ENCODE peak calls at places on chromosomes 3 and 15, in eight cellular contexts. U is psoas muscle, M is tibial nerve, Q is tibial artery, K is ovary, G is HCT116, T is IMR-90, N is fibroblast of lung. L is an unnamed sample. For H3K27me3, the result is how much of the 10 kb centered on the place peaks cover.

GRCh38 chr3:62876064-62876463 is 848 bp upstream of the CADPS start:
- DNase-seq in U (no peak), M (no peak), Q (no peak), K (peak), G (no peak), T (peak), N (peak), L (no peak)

GRCh38 chr3:56468184-56469106 is at the start of gene ERC2:
- DNase-seq in U (peak), M (no peak), Q (no peak), K (peak), G (no peak), T (no peak), N (peak), L (no peak)

GRCh38 chr3:18098960-18099587 is 326.1 kb downstream of the SATB1 start:
- DNase-seq in U (no peak), M (no peak), Q (no peak), K (no peak), G (peak), T (peak), N (peak), L (no peak)

GRCh38 chr3:74883690-74884089 is 269.2 kb upstream of the CNTN3 start:
- DNase-seq in U (no peak), M (no peak), Q (no peak), K (no peak), G (no peak), T (peak), N (no peak), L (no peak)

GRCh38 chr15:69421498-69421897 is 7.3 kb downstream of the KIF23 start:
- DNase-seq in U (no peak), M (no peak), Q (no peak), K (no peak), G (no peak), T (peak), N (peak), L (no peak)

GRCh38 chr3:134874737-134875413 is 79.8 kb downstream of the EPHB1 start:
- DNase-seq in U (no peak), M (no peak), Q (no peak), K (no peak), G (no peak), T (no peak), N (peak), L (no peak)

GRCh38 chr15:34132881-34133280 is 31.0 kb downstream of the PGBD4 start:
- DNase-seq in U (no peak), M (no peak), Q (no peak), K (no peak), G (no peak), T (peak), N (peak), L (no peak)

GRCh38 chr3:30894521-30895289 is at the start of gene GADL1:
- DNase-seq in U (peak), M (no peak), Q (no peak), K (peak), G (no peak), T (peak), N (peak), L (no peak)

GRCh38 chr15:73954188-73955145 is 28.2 kb downstream of the LOXL1 start:
- DNase-seq in U (no peak), M (no peak), Q (peak), K (peak), G (no peak), T (no peak), N (no peak), L (no peak)

GRCh38 chr3:171526146-171526545 is 65.9 kb upstream of the TNIK start:
- DNase-seq in U (no peak), M (no peak), Q (no peak), K (no peak), G (no peak), T (peak), N (peak), L (no peak)

GRCh38 chr3:145518639-145519038 is 642.3 kb downstream of the PLOD2 start:
- DNase-seq in U (no peak), M (no peak), Q (no peak), K (no peak), G (no peak), T (no peak), N (no peak), L (no peak)

GRCh38 chr3:150264560-150264959 is 143.5 kb upstream of the TSC22D2 start:
- DNase-seq in U (no peak), M (no peak), Q (no peak), K (no peak), G (no peak), T (no peak), N (no peak), L (no peak)

GRCh38 chr15:75775296-75776074 is 62.8 kb upstream of the CSPG4 start:
- DNase-seq in U (no peak), M (no peak), Q (peak), K (no peak), G (peak), T (no peak), N (no peak), L (no peak)

GRCh38 chr15:57570994-57571393 is 20.7 kb upstream of the MYZAP start:
- DNase-seq in U (no peak), M (no peak), Q (no peak), K (no peak), G (peak), T (peak), N (peak), L (no peak)

GRCh38 chr15:70259030-70259424 is 161.3 kb upstream of the TLE3 start:
- DNase-seq in U (no peak), M (peak), Q (peak), K (peak), G (no peak), T (peak), N (peak), L (peak)

GRCh38 chr15:51536965-51537574 is 85.5 kb downstream of the DMXL2 start:
- DNase-seq in U (no peak), M (no peak), Q (no peak), K (no peak), G (peak), T (peak), N (peak), L (no peak)

GRCh38 chr3:177337548-177338331 is 140.5 kb upstream of the TBL1XR1 start:
- DNase-seq in U (no peak), M (no peak), Q (no peak), K (no peak), G (no peak), T (peak), N (peak), L (no peak)

GRCh38 chr15:28977377-28978010 is 91.7 kb downstream of the APBA2 start:
- DNase-seq in U (no peak), M (no peak), Q (no peak), K (no peak), G (peak), T (peak), N (peak), L (no peak)

GRCh38 chr15:91515188-91515754 is 338.2 kb upstream of the SLCO3A1 start:
- DNase-seq in U (peak), M (no peak), Q (no peak), K (peak), G (no peak), T (peak), N (peak), L (no peak)

GRCh38 chr3:39112535-39112934 is 5.1 kb downstream of the TTC21A start:
- DNase-seq in U (no peak), M (no peak), Q (no peak), K (no peak), G (no peak), T (no peak), N (no peak), L (no peak)

GRCh38 chr15:38508647-38509046 is 54.7 kb downstream of the FAM98B start:
- DNase-seq in U (no peak), M (no peak), Q (no peak), K (no peak), G (no peak), T (no peak), N (no peak), L (no peak)

GRCh38 chr15:41936649-41937567 is 35.4 kb downstream of the EHD4 start:
- DNase-seq in U (peak), M (no peak), Q (no peak), K (no peak), G (no peak), T (peak), N (peak), L (peak)
- TF ChIP-seq CTCF in U (no peak), M (no peak), Q (no peak), K (no peak), G (no peak), T (no peak), N (no peak), L (peak)

GRCh38 chr3:179884136-179884535 is 152.6 kb downstream of the PEX5L start:
- DNase-seq in U (no peak), M (no peak), Q (no peak), K (no peak), G (no peak), T (no peak), N (no peak), L (no peak)

GRCh38 chr3:179880868-179881267 is 155.9 kb downstream of the PEX5L start:
- DNase-seq in U (no peak), M (no peak), Q (no peak), K (no peak), G (no peak), T (no peak), N (no peak), L (no peak)

GRCh38 chr3:179887566-179887965 is 149.2 kb downstream of the PEX5L start:
- DNase-seq in U (no peak), M (no peak), Q (no peak), K (no peak), G (no peak), T (no peak), N (no peak), L (no peak)

GRCh38 chr3:179885950-179886349 is 150.8 kb downstream of the PEX5L start:
- DNase-seq in U (no peak), M (no peak), Q (no peak), K (no peak), G (no peak), T (no peak), N (no peak), L (no peak)

DNA sequence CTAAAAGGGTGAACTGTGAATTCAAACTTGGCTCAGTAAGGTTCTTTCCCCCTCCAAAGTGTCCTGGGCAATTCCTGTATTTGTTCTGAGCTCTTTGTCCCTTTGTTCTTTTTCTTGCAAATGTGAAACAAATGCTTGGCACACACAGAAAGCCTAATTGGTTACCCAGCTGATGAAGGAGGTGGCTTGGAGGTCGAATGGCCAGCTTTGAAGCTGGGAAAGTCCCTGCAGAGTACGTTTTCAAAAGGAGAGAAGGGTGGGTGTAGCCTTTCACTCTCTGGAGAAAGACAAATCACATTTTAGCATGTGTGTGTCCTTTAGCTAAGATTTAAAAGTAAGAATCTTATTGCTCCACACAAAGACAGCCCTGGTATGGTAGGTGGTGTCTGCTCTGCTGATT is 154.4 kb downstream of the PEX5L start:
- DNase-seq in U (no peak), M (no peak), Q (no peak), K (no peak), G (no peak), T (no peak), N (peak), L (no peak)
- H3K27ac ChIP-seq in U (no peak), M (no peak), Q (no peak), K (no peak), G (no peak), T (no peak), N (no peak), L (no peak)

GRCh38 chr15:77354064-77354463 is 65.8 kb downstream of the PEAK1 start:
- DNase-seq in U (no peak), M (no peak), Q (no peak), K (no peak), G (no peak), T (no peak), N (no peak), L (no peak)

GRCh38 chr15:77355321-77355720 is 64.6 kb downstream of the PEAK1 start:
- DNase-seq in U (no peak), M (no peak), Q (no peak), K (no peak), G (no peak), T (no peak), N (no peak), L (no peak)

GRCh38 chr15:77347197-77347596 is 72.7 kb downstream of the PEAK1 start:
- DNase-seq in U (no peak), M (no peak), Q (no peak), K (no peak), G (no peak), T (no peak), N (peak), L (no peak)

GRCh38 chr15:77358545-77359240 is 61.2 kb downstream of the PEAK1 start:
- DNase-seq in U (no peak), M (no peak), Q (no peak), K (no peak), G (no peak), T (peak), N (no peak), L (no peak)

DNA sequence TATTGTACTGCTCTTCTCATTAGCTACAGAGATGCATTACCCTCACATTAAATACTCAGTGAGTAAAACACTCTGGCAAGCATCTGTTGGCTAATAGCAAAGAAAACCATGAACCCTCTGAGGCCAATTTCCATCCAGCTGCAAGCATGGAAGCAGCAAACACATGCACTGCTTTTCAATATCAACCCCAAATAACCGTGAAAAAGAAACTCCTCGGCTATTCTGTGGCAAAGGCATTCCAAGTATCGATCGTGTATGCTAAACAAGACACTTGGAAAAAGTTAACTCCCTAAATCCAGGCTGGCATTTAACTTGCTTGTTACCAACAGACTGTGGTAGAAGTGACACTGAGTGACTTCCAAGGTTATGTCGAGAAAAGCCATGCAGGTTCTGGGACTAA is 67.0 kb downstream of the PEAK1 start:
- DNase-seq in U (no peak), M (no peak), Q (no peak), K (no peak), G (no peak), T (peak), N (no peak), L (no peak)
- H3K27me3 ChIP-seq in U (under half), M (under half), Q (under half), K (under half), G (under half), T (under half), N (under half), L (under half)

DNA sequence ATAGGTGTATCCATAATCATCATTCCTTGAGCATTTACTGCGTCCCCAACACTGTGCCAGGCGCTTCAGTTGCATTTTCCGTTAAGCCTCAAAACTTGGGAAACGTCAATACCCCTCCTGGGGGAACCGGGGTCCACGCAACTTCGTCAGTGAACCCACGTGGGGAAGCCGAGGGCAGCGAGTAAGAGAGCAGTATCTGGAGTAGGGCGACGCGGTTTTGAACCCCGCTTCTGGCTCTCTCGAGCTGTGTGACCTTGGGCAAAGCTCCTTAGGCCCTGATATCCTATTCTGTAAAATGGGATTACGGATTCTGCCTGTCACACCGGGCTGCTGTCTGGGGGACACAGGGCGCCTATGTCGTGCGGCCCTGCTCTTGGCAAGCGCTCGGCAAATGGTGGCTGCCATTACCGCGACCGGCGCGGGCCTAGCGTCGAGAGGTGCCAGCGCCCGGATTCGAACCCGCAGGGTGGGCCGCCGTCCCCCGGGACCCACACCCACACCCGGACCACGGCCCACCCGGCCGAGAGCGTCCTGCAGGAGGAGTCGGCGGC is 590 bp downstream of the POLG start:
- DNase-seq in U (no peak), M (no peak), Q (no peak), K (no peak), G (no peak), T (no peak), N (peak), L (no peak)
- TF ChIP-seq CTCF in U (no peak), M (no peak), Q (no peak), K (no peak), G (no peak), T (no peak), N (no peak), L (no peak)

GRCh38 chr15:41777421-41777973 is 3.2 kb downstream of the MAPKBP1 start:
- DNase-seq in U (no peak), M (no peak), Q (no peak), K (no peak), G (no peak), T (peak), N (peak), L (no peak)

GRCh38 chr15:41780727-41781126 is 6.4 kb downstream of the MAPKBP1 start:
- DNase-seq in U (no peak), M (no peak), Q (no peak), K (no peak), G (no peak), T (no peak), N (no peak), L (no peak)

GRCh38 chr15:41779662-41780157 is 5.4 kb downstream of the MAPKBP1 start:
- DNase-seq in U (no peak), M (no peak), Q (no peak), K (no peak), G (no peak), T (no peak), N (no peak), L (no peak)

GRCh38 chr15:41780266-41780665 is 6.0 kb downstream of the MAPKBP1 start:
- DNase-seq in U (no peak), M (no peak), Q (no peak), K (no peak), G (no peak), T (peak), N (no peak), L (no peak)

DNA sequence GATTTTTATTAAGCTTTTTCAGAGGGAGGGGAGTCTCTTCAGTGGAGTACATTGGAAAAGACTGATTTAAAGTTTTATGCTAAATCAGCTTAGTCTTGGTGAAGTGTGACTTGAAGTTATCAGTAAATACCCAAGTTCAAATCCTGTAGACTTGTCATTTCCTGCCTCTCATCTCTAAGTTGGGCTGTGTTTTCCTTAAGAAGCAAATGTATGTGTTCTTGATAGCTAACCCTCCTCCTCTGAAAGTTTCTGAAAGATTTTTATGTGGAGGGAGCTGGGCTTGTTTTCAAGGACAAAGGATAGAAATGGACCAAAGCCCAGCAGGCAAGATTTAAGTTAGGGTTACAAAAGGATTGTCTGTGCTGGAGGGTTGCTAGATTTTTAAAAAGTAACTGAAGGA is 4.2 kb downstream of the MAPKBP1 start:
- DNase-seq in U (no peak), M (no peak), Q (no peak), K (no peak), G (no peak), T (peak), N (no peak), L (no peak)
- H3K27ac ChIP-seq in U (peak), M (no peak), Q (no peak), K (no peak), G (no peak), T (no peak), N (no peak), L (no peak)

GRCh38 chr3:127171320-127171719 is 21.6 kb upstream of the PRR23E start:
- DNase-seq in U (no peak), M (no peak), Q (no peak), K (no peak), G (no peak), T (no peak), N (no peak), L (no peak)

GRCh38 chr3:127171721-127172120 is 21.2 kb upstream of the PRR23E start:
- DNase-seq in U (no peak), M (no peak), Q (peak), K (no peak), G (no peak), T (no peak), N (no peak), L (no peak)

GRCh38 chr3:127172670-127173515 is 20.0 kb upstream of the PRR23E start:
- DNase-seq in U (no peak), M (no peak), Q (peak), K (no peak), G (no peak), T (peak), N (peak), L (no peak)

GRCh38 chr3:127170794-127171193 is 22.1 kb upstream of the PRR23E start:
- DNase-seq in U (no peak), M (no peak), Q (peak), K (no peak), G (no peak), T (peak), N (peak), L (no peak)

GRCh38 chr3:127172211-127172610 is 20.7 kb upstream of the PRR23E start:
- DNase-seq in U (no peak), M (no peak), Q (no peak), K (no peak), G (no peak), T (no peak), N (no peak), L (no peak)
- H3K27me3 ChIP-seq in U (under half), M (under half), Q (under half), K (under half), G (under half), T (under half), N (under half), L (under half)

DNA sequence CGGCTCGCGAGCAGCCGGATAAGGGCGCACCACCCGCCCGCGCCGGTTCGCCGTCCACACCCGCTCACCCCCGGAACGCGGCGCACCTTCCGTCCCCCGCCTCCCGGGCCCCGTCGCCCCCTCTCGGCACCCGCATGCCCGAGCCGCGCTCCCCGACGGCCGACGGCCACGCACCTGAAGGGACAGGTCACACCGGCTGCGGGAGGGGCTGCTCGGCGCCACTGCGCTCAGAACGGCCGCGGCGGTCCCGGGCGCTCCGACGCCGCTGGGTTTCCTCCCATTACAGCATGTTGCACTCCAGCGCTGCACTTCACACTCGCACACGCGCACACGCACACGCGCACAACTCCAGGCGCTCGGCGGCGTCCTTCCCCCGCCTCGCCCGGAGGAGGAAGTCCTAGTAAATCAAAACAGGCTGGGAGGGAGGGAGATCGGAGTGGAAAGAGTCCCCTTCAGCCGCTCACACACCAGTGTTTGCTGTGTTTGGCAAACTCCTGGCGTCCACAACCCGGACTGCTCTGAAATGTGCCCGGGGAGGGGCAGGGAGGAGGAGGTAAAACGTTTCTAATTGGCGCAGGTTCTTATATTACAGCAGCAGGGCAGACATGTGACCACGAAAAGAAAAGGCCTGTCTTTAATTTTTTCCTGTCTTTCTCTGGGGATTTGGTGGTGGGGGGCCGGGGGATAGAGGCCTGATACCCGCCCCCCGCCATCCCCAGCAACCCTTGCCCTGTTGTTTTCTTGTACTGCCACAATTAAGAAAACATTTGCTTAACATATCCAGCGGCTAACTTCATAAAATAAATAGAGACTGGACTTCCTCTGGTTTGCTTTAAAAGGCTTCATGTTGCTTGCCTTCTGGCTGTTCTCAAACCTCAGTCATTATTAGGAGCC is 76.8 kb upstream of the VGLL4 start:
- DNase-seq in U (peak), M (peak), Q (peak), K (peak), G (peak), T (peak), N (peak), L (peak)
- TF ChIP-seq CTCF in U (no peak), M (peak), Q (no peak), K (no peak), G (no peak), T (no peak), N (no peak), L (no peak)